ENCODE peak calls at places on chromosomes 13 and 19, in six cellular contexts. U is K562, P is HepG2, Y is GM12891, Q is GM12878, W is H1. B is an unnamed sample.

GRCh38 chr19:47494729-47495128 is 10.7 kb upstream of the KPTN start:
- DNase-seq in U (no peak), P (no peak), Y (no peak), Q (no peak), W (no peak), B (no peak)

GRCh38 chr13:44796597-44797517 is 192.4 kb downstream of the NUFIP1 start:
- DNase-seq in U (no peak), P (no peak), Y (no peak), Q (no peak), W (no peak), B (no peak)

GRCh38 chr13:69980799-69981198 is 126.8 kb upstream of the ATXN8OS start:
- DNase-seq in U (no peak), P (no peak), Y (no peak), Q (no peak), W (no peak), B (no peak)

GRCh38 chr13:75258159-75258782 is 223.7 kb downstream of the TBC1D4 start:
- DNase-seq in U (peak), P (peak), Y (no peak), Q (no peak), W (no peak), B (no peak)

GRCh38 chr13:75480691-75481175 is 1.2 kb downstream of the TBC1D4 start:
- DNase-seq in U (peak), P (peak), Y (peak), Q (no peak), W (no peak), B (no peak)

GRCh38 chr19:31983647-31984046 is 361.8 kb upstream of the ZNF507 start:
- DNase-seq in U (no peak), P (no peak), Y (no peak), Q (no peak), W (no peak), B (no peak)

GRCh38 chr19:29583196-29584006 is 22.7 kb upstream of the POP4 start:
- DNase-seq in U (no peak), P (no peak), Y (no peak), Q (no peak), W (no peak), B (no peak)

GRCh38 chr13:74576504-74576903 is 442.3 kb upstream of the KLF12 start:
- DNase-seq in U (no peak), P (no peak), Y (no peak), Q (no peak), W (no peak), B (no peak)

GRCh38 chr13:41196620-41197019 is 2.3 kb upstream of the KBTBD7 start:
- DNase-seq in U (peak), P (peak), Y (no peak), Q (no peak), W (no peak), B (no peak)

GRCh38 chr19:34480971-34481821 is at the start of gene WTIP:
- DNase-seq in U (no peak), P (peak), Y (no peak), Q (no peak), W (no peak), B (no peak)

GRCh38 chr19:34482380-34483250 is 1.1 kb downstream of the WTIP start:
- DNase-seq in U (no peak), P (no peak), Y (no peak), Q (no peak), W (no peak), B (no peak)

GRCh38 chr19:34481861-34482379 is 362 bp downstream of the WTIP start:
- DNase-seq in U (no peak), P (no peak), Y (no peak), Q (no peak), W (no peak), B (no peak)

GRCh38 chr19:34485831-34486230 is 4.3 kb downstream of the WTIP start:
- DNase-seq in U (peak), P (no peak), Y (no peak), Q (no peak), W (no peak), B (no peak)

GRCh38 chr19:34484328-34484727 is 2.8 kb downstream of the WTIP start:
- DNase-seq in U (no peak), P (no peak), Y (no peak), Q (no peak), W (no peak), B (no peak)
- TF ChIP-seq TAF1 in U (no peak), P (no peak), Y (no peak), Q (no peak), W (no peak), B (no peak)

DNA sequence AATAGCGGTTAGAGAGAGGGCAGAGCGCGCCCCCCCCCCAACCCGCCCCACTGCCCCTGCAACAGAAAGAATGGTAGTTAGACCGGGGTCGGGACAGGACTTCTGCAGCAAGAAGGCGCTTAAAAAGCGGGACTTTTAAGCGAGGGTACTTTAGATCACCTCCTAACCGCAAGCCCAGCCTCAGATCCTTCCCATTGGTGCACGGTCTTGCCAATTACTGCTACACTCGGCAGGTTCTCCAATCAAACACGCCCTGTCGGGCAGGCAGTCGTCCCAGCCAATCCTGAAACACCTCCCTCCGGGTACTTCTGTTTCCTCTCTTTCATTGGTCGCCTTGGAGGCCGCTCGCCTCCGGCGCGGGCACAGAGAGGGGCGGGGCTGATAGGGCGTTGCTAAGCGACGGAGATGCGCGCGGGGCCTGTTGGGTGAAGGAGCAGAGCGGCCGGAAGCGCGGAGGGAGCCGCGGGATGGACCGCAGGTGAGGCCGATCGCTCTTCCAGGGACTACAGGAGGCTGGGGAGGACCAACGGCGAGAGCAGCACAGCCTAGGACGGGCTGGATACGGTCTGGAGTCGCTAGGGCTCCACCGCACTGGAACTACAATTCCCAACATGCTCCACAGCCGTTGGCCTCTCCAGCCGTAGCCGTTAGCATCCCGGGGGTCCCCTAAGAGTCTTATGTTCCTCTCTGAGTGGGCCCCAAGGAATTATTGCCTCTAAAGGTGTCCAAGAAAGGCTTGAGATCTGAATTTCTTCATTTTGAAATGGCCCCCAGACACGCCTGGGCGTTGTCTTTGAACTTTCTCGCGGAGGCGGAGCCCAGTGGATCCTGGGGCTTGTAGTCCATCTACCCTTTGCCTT is at the start of gene PROSER3:
- DNase-seq in U (peak), P (peak), Y (peak), Q (peak), W (peak), B (peak)
- TF ChIP-seq POLR2A in U (peak), P (peak), Y (peak), Q (peak), W (no peak), B (peak)

GRCh38 chr13:50392977-50393376 is 377.7 kb downstream of the KCNRG start:
- DNase-seq in U (no peak), P (no peak), Y (no peak), Q (no peak), W (no peak), B (no peak)
- TF ChIP-seq POLR2AphosphoS5 in U (no peak), P (no peak), Y (no peak), Q (no peak), W (no peak), B (no peak)

GRCh38 chr19:35901854-35902661 is at the start of gene HCST:
- DNase-seq in U (peak), P (no peak), Y (no peak), Q (no peak), W (no peak), B (no peak)
- TF ChIP-seq TAF1 in U (no peak), P (no peak), Y (peak), Q (no peak), W (no peak), B (no peak)

DNA sequence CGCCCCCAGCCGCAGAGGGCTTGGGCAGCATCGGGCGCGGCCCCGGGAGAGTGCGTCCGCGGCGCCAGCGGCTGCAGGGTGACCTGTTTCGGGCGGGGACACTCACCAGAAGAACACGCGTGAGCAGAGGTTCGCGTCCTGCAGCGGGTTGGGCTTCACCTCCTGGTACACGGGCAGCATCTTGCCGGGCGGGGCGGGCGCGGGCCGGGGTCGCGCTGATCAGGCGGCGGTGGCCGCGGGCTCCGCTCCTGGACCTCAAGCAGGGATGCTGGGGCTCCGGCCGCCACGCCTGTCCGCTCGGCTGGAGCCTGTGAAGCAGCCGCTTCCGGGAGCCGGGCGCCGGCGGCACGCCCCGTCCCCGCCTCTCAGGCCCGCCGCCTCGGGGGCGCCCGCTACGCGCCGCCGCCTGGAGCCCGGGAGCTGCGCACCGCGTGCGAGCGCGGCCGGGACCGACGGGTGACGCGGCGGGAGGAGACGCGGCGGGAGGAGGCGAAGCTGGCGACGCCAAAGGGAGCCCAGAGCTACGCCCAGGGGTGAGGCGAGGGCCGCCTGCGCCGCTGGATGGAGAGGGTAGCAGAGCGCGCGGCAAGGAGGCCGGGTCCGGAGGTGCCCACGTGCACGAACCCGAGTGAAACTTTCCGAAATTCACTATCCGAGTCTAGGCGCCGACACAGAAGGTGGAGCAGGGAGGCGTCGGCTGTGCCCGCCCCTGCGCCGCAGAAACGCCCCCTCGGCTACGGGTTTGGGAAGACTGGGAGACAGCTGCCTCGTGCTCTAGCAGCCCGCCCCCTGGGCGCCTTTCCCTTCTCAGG is at the start of gene ABCC4:
- DNase-seq in U (peak), P (peak), Y (peak), Q (no peak), W (peak), B (peak)
- TF ChIP-seq POLR2A in U (peak), P (no peak), Y (peak), Q (peak), W (no peak), B (peak)

GRCh38 chr13:26229080-26229615 is 7.0 kb upstream of the RNF6 start:
- DNase-seq in U (no peak), P (no peak), Y (no peak), Q (no peak), W (no peak), B (no peak)

GRCh38 chr13:26227396-26227971 is 5.4 kb upstream of the RNF6 start:
- DNase-seq in U (peak), P (no peak), Y (no peak), Q (no peak), W (no peak), B (no peak)

GRCh38 chr13:26226209-26226608 is 4.1 kb upstream of the RNF6 start:
- DNase-seq in U (peak), P (no peak), Y (no peak), Q (no peak), W (no peak), B (no peak)

GRCh38 chr13:26228080-26228479 is 6.0 kb upstream of the RNF6 start:
- DNase-seq in U (no peak), P (no peak), Y (no peak), Q (no peak), W (no peak), B (no peak)

DNA sequence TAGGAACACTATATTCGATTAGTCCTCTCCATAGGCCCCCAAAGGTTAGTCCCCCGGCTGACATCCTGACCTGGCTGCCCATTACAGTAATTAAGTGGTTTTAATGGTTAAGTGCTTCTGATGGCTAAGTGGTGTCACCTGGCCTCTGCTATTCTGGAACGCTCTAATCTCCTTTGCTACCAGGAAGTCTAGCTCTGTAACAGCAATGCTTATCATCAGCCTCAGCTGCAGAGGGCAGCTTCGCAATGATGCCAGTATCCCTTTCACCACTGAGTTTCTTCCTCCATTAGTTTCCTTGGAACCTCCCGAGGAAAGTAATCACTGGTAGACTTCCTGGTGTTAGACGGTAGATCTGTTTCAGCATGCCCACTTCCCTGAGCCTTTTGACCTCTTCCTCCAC is 8.6 kb upstream of the RNF6 start:
- DNase-seq in U (no peak), P (no peak), Y (no peak), Q (no peak), W (no peak), B (no peak)
- TF ChIP-seq POLR2AphosphoS5 in U (no peak), P (no peak), Y (no peak), Q (no peak), W (no peak), B (no peak)

DNA sequence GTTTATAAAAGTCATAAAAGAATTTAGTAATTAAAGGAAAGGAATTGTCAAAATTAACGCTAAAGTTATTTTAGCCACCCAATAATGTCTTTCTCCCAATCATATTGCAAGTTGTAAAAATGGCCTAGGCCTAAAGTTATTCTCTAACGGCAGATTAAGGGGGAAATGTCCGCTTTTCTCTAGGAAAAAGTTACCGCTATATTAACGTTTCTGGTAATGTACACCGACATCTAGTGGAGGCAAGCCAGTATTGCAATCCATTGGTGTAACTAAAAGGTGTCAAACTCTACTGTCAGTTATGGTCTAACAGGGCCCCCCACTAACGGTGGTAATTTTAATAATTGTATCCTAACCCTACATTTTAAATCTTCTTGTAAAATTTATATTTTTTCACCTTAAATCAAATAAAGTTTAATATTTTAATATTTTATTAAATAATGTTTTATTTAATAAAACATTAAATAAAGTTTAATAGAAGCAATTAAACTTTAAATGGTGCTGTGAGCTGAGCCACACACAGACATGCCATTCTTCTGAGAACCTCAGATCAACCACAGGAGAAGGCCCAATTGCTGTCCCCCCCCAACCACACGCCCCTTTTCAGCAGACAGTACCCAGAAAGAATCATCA is 35.9 kb upstream of the ZSCAN5A start:
- DNase-seq in U (peak), P (peak), Y (no peak), Q (peak), W (no peak), B (no peak)
- TF ChIP-seq TAF1 in U (no peak), P (no peak), Y (no peak), Q (no peak), W (no peak), B (no peak)

DNA sequence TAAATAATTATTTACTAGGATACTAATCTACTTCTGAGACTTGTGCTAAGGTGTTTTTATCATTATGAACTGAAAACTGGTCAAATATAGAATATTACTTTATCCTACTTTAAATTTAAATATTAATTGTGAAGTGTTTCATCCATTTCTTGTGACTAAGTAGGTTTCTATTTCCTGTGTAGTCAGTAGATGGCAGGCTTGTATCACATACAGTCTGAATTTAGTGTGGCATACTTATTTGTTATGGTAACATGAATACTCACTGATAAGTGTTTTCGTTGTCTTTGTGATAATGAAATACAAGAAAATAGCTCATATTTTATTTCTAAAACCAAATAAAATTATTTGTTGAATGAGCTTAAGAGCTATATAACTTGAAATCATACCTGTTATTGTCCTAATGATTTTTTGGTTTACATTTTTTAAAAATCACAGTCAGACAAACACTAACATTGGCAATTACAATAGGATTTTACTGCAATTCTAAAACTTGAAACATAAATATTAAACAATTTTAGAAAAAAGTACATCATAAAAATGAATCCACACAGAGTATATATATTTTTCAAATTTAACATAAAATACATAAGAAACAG is 904.6 kb upstream of the PCDH20 start:
- DNase-seq in U (peak), P (peak), Y (no peak), Q (peak), W (no peak), B (no peak)
- TF ChIP-seq POLR2A in U (no peak), P (no peak), Y (no peak), Q (no peak), W (no peak), B (no peak)